ENCODE peak calls at places on chromosomes 7 and 10, in seven cellular contexts. A, W, Y, F, H, B and V are unnamed samples.

GRCh38 chr10:3516626-3517255 is 268.3 kb downstream of the KLF6 start:
- DNase-seq in A (no peak), W (no peak), Y (no peak), F (no peak), H (peak; percentile 34), B (no peak), V (no peak)

GRCh38 chr7:142790056-142790455 is 19.3 kb downstream of the PRSS2 start:
- DNase-seq in A (no peak), W (no peak), Y (no peak), F (no peak), H (no peak), B (no peak), V (no peak)

GRCh38 chr10:122515022-122515424 is 45.5 kb upstream of the DMBT1 start:
- DNase-seq in A (no peak), W (peak; percentile 27), Y (no peak), F (peak; percentile 91), H (peak; percentile 67), B (no peak), V (no peak)

GRCh38 chr7:76155938-76156337 is 45.8 kb upstream of the SRRM3 start:
- DNase-seq in A (no peak), W (peak; percentile 34), Y (no peak), F (peak; percentile 82), H (peak; percentile 18), B (no peak), V (no peak)

GRCh38 chr7:36038063-36038721 is 114.9 kb upstream of the EEPD1 start:
- DNase-seq in A (no peak), W (no peak), Y (no peak), F (no peak), H (no peak), B (no peak), V (no peak)

GRCh38 chr10:34753014-34753757 is 61.9 kb downstream of the PARD3 start:
- DNase-seq in A (no peak), W (no peak), Y (no peak), F (no peak), H (no peak), B (peak; percentile 23), V (no peak)

GRCh38 chr10:78320416-78320815 is 286.8 kb downstream of the RPS24 start:
- DNase-seq in A (no peak), W (no peak), Y (no peak), F (no peak), H (no peak), B (no peak), V (no peak)

GRCh38 chr10:52256832-52257691 is 57.0 kb upstream of the DKK1 start:
- DNase-seq in A (no peak), W (no peak), Y (no peak), F (peak; percentile 25), H (no peak), B (no peak), V (no peak)

GRCh38 chr7:43880596-43880995 is 11.3 kb upstream of the MRPS24 start:
- DNase-seq in A (no peak), W (no peak), Y (no peak), F (no peak), H (no peak), B (no peak), V (no peak)

GRCh38 chr7:66961096-66961495 is 34.3 kb downstream of the SBDS start:
- DNase-seq in A (no peak), W (no peak), Y (no peak), F (no peak), H (no peak), B (no peak), V (no peak)

GRCh38 chr7:24741691-24742639 is 15.3 kb downstream of the GSDME start:
- DNase-seq in A (no peak), W (peak; percentile 17), Y (no peak), F (peak; percentile 96), H (peak; percentile 98), B (no peak), V (no peak)

GRCh38 chr10:61882621-61883375 is 18.7 kb upstream of the ARID5B start:
- DNase-seq in A (no peak), W (no peak), Y (no peak), F (peak; percentile 59), H (peak; percentile 88), B (no peak), V (no peak)

GRCh38 chr10:49552277-49552676 is 13.4 kb upstream of the ERCC6 start:
- DNase-seq in A (no peak), W (no peak), Y (no peak), F (peak; percentile 95), H (peak; percentile 91), B (no peak), V (no peak)

GRCh38 chr10:131788386-131788785 is 112.4 kb upstream of the PPP2R2D start:
- DNase-seq in A (no peak), W (no peak), Y (no peak), F (no peak), H (no peak), B (no peak), V (no peak)

GRCh38 chr10:47298730-47299129 is 1.3 kb upstream of the GDF10 start:
- DNase-seq in A (no peak), W (no peak), Y (no peak), F (no peak), H (no peak), B (no peak), V (no peak)

GRCh38 chr10:125085281-125085680 is 75.1 kb downstream of the CTBP2 start:
- DNase-seq in A (no peak), W (no peak), Y (no peak), F (no peak), H (no peak), B (no peak), V (no peak)

GRCh38 chr10:69337312-69338132 is 59.2 kb downstream of the HK1 start:
- DNase-seq in A (no peak), W (peak; percentile 33), Y (no peak), F (peak; percentile 97), H (peak; percentile 91), B (no peak), V (no peak)

GRCh38 chr10:90644165-90644564 is 213.7 kb downstream of the HTR7 start:
- DNase-seq in A (no peak), W (no peak), Y (no peak), F (peak; percentile 74), H (peak; percentile 90), B (no peak), V (no peak)

GRCh38 chr10:71040890-71041590 is 152.7 kb upstream of the PCBD1 start:
- DNase-seq in A (no peak), W (peak; percentile 31), Y (no peak), F (no peak), H (no peak), B (no peak), V (no peak)

GRCh38 chr10:118569241-118569881 is 26.1 kb downstream of the PRLHR start:
- DNase-seq in A (no peak), W (no peak), Y (no peak), F (peak; percentile 77), H (peak; percentile 34), B (no peak), V (no peak)

GRCh38 chr10:118569882-118570252 is 25.6 kb downstream of the PRLHR start:
- DNase-seq in A (no peak), W (no peak), Y (no peak), F (no peak), H (no peak), B (no peak), V (no peak)

GRCh38 chr10:118572286-118573041 is 23.0 kb downstream of the PRLHR start:
- DNase-seq in A (no peak), W (no peak), Y (no peak), F (no peak), H (peak; percentile 18), B (no peak), V (no peak)

GRCh38 chr10:118571123-118571522 is 24.3 kb downstream of the PRLHR start:
- DNase-seq in A (peak; percentile 67), W (no peak), Y (no peak), F (peak; percentile 70), H (peak; percentile 6), B (peak; percentile 14), V (no peak)

GRCh38 chr10:118573512-118573911 is 21.9 kb downstream of the PRLHR start:
- DNase-seq in A (no peak), W (no peak), Y (no peak), F (no peak), H (no peak), B (no peak), V (no peak)
- H3K4me3 ChIP-seq in A (no peak overlapping the region), W (no peak overlapping the region), Y (no peak overlapping the region), F (no peak overlapping the region), H (no peak overlapping the region), B (no peak overlapping the region), V (no peak overlapping the region)

DNA sequence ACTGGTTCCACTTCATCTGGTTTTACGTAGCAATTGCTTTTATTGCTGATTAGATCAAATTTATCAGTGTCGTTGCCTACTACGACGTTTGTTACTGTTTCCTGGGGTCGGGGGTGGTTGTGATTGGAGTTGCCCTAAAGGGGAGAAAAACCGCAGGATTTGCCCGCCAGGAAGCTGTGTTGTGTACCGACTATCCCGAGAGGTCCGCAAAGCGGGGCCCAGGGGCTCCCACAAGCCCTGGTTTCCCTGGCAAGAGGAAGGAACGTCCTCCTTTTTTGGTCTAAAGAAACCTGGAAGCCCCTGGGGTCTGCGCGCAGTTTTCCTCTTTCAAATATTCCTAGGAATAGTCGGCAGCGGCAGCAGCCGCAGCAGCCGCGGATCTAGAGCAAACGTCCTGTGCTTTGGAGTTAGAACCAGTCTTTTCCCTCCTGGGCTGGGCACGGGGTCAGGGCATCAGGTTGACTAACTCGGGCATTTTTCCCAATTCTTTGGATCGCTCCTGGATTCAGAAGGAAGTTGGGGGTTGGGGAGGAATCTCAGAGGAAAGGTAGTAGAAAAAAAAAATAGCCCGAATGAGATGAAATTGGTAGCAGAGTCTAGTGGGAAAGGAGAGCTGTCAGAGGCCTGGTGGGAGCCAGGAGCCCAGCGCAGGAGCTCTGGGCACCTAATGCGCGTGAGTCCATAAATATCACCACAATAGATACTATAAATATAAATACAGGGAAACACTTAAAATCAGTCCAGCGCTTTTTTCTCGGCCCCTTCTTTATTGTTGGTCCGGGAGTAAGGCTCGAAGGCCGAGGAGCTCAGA is 4.6 kb downstream of the VAX1 start:
- DNase-seq in A (no peak), W (no peak), Y (no peak), F (no peak), H (no peak), B (peak; percentile 58), V (no peak)
- H3K4me3 ChIP-seq in A (no peak overlapping the region), W (no peak overlapping the region), Y (no peak overlapping the region), F (no peak overlapping the region), H (no peak overlapping the region), B (peak overlapping the region; percentile 46), V (peak overlapping the region; percentile 36)

DNA sequence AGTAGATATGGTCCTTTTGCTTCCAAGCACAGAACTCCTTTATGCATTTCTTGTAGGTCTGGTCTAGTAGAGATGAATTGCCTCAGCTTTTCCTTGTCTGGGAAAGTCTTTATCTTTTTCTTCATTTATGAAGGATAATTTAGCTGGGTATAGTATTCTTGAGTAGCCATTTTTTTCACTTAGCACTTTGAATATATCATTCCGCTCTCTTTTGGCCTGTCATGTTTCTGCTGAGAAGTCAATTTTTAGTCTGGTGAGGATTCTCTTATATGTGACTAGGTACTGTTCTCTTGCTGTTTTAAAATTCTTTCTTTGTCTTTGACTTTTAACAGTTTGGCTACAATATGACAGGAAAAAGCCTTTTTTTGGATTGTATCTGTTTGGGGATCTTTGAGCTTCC is 68.6 kb upstream of the IMMP2L start:
- DNase-seq in A (no peak), W (no peak), Y (no peak), F (no peak), H (no peak), B (no peak), V (no peak)
- H3K4me3 ChIP-seq in A (no peak overlapping the region), W (no peak overlapping the region), Y (no peak overlapping the region), F (no peak overlapping the region), H (no peak overlapping the region), B (no peak overlapping the region), V (no peak overlapping the region)

DNA sequence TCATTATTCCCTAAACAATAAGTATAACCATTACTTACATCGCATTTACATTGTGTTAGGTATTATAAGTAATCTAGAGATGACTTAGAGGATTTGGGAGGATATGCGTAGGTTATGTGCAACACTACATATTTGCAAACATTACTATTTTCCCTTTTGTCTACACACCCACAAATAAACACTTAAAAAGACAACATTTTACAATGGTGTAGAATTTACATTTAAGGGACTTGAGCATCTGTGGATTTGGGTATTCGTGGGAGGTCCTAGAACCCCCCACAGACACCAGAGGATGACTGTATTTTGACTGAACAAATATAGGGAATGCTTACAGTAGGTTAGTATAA is 220.2 kb upstream of the MYO3A start:
- DNase-seq in A (no peak), W (no peak), Y (no peak), F (no peak), H (no peak), B (no peak), V (no peak)
- H3K4me3 ChIP-seq in A (no peak overlapping the region), W (no peak overlapping the region), Y (no peak overlapping the region), F (no peak overlapping the region), H (no peak overlapping the region), B (no peak overlapping the region), V (no peak overlapping the region)